ENCODE peak calls at places on chromosome 12, in five cellular contexts. One of them, this sample, is unnamed.

GRCh38 chr12:131755305-131756113 is 44.6 kb downstream of the SFSWAP start:
- DNase-seq in ACHN: peak
- DNase-seq in C1 segment of cervical spinal cord: no peak
- DNase-seq in EH: peak
- DNase-seq in CD4-positive, alpha-beta T cell: no peak
- DNase-seq in this sample: peak

GRCh38 chr12:67920432-67920831 is 68.8 kb upstream of the IFNG-AS1 start:
- DNase-seq in EH: peak
- DNase-seq in ACHN: no peak
- DNase-seq in CD4-positive, alpha-beta T cell: no peak
- DNase-seq in C1 segment of cervical spinal cord: no peak
- DNase-seq in this sample: no peak

GRCh38 chr12:130971871-130972588 is 18.3 kb downstream of the ADGRD1 start:
- DNase-seq in EH: peak
- DNase-seq in CD4-positive, alpha-beta T cell: no peak
- DNase-seq in ACHN: no peak
- DNase-seq in C1 segment of cervical spinal cord: no peak
- DNase-seq in this sample: no peak

GRCh38 chr12:39505562-39505961 is 62.6 kb upstream of the KIF21A start:
- DNase-seq in EH: no peak
- DNase-seq in CD4-positive, alpha-beta T cell: no peak
- DNase-seq in C1 segment of cervical spinal cord: no peak
- DNase-seq in ACHN: no peak
- DNase-seq in this sample: no peak

GRCh38 chr12:90922068-90922743 is 32.8 kb downstream of the CCER1 start:
- DNase-seq in EH: peak
- DNase-seq in CD4-positive, alpha-beta T cell: no peak
- DNase-seq in C1 segment of cervical spinal cord: no peak
- DNase-seq in ACHN: no peak
- DNase-seq in this sample: peak

GRCh38 chr12:90978117-90978770 is 23.3 kb upstream of the CCER1 start:
- DNase-seq in C1 segment of cervical spinal cord: no peak
- DNase-seq in CD4-positive, alpha-beta T cell: no peak
- DNase-seq in ACHN: peak
- DNase-seq in EH: peak
- DNase-seq in this sample: peak

GRCh38 chr12:122917508-122918227 is 21.7 kb upstream of the VPS37B start:
- DNase-seq in ACHN: no peak
- DNase-seq in CD4-positive, alpha-beta T cell: no peak
- DNase-seq in C1 segment of cervical spinal cord: peak
- DNase-seq in EH: peak
- DNase-seq in this sample: peak

GRCh38 chr12:545835-546234 is 86.1 kb downstream of the B4GALNT3 start:
- DNase-seq in C1 segment of cervical spinal cord: no peak
- DNase-seq in CD4-positive, alpha-beta T cell: no peak
- DNase-seq in ACHN: no peak
- DNase-seq in EH: no peak
- DNase-seq in this sample: no peak

GRCh38 chr12:123056709-123057108 is 76.2 kb downstream of the ARL6IP4 start:
- DNase-seq in EH: no peak
- DNase-seq in C1 segment of cervical spinal cord: no peak
- DNase-seq in CD4-positive, alpha-beta T cell: no peak
- DNase-seq in ACHN: no peak
- DNase-seq in this sample: no peak